ENCODE peak calls at places on chromosome 2, in nine cellular contexts. One of them, this sample, is unnamed.

GRCh38 chr2:217992061-217992460 is 10.7 kb downstream of the TNS1 start:
- DNase-seq in hepatocyte: no peak
- DNase-seq in stimulated activated naive CD4-positive, alpha-beta T cell: no peak
- DNase-seq in substantia nigra: no peak
- DNase-seq in activated naive CD4-positive, alpha-beta T cell: no peak
- DNase-seq in activated T-cell treated with anti-CD3 and anti-CD28 coated beads for 1 hour: no peak
- DNase-seq in GOT3: no peak
- DNase-seq in AG04449: no peak
- DNase-seq in stimulated activated CD4-positive, alpha-beta T cell treated with anti-CD3 and anti-CD28 coated beads, TNF-alpha, amount 100 ng/mL, for 4 hours: no peak
- DNase-seq in this sample: no peak

GRCh38 chr2:156466739-156467405 is 30.7 kb downstream of the GPD2 start:
- DNase-seq in hepatocyte: no peak
- DNase-seq in stimulated activated naive CD4-positive, alpha-beta T cell: no peak
- DNase-seq in substantia nigra: no peak
- DNase-seq in activated naive CD4-positive, alpha-beta T cell: no peak
- DNase-seq in activated T-cell treated with anti-CD3 and anti-CD28 coated beads for 1 hour: no peak
- DNase-seq in GOT3: no peak
- DNase-seq in AG04449: no peak
- DNase-seq in stimulated activated CD4-positive, alpha-beta T cell treated with anti-CD3 and anti-CD28 coated beads, TNF-alpha, amount 100 ng/mL, for 4 hours: no peak
- DNase-seq in this sample: no peak

GRCh38 chr2:112138143-112139032 is at the start of gene FBLN7:
- DNase-seq in hepatocyte: peak
- DNase-seq in stimulated activated naive CD4-positive, alpha-beta T cell: peak
- DNase-seq in substantia nigra: no peak
- DNase-seq in activated naive CD4-positive, alpha-beta T cell: no peak
- DNase-seq in activated T-cell treated with anti-CD3 and anti-CD28 coated beads for 1 hour: no peak
- DNase-seq in GOT3: no peak
- DNase-seq in AG04449: no peak
- DNase-seq in stimulated activated CD4-positive, alpha-beta T cell treated with anti-CD3 and anti-CD28 coated beads, TNF-alpha, amount 100 ng/mL, for 4 hours: no peak
- DNase-seq in this sample: no peak

GRCh38 chr2:118340103-118340502 is 251.8 kb downstream of the INSIG2 start:
- DNase-seq in hepatocyte: no peak
- DNase-seq in stimulated activated naive CD4-positive, alpha-beta T cell: no peak
- DNase-seq in substantia nigra: no peak
- DNase-seq in activated naive CD4-positive, alpha-beta T cell: no peak
- DNase-seq in activated T-cell treated with anti-CD3 and anti-CD28 coated beads for 1 hour: no peak
- DNase-seq in GOT3: no peak
- DNase-seq in AG04449: no peak
- DNase-seq in stimulated activated CD4-positive, alpha-beta T cell treated with anti-CD3 and anti-CD28 coated beads, TNF-alpha, amount 100 ng/mL, for 4 hours: no peak
- DNase-seq in this sample: no peak

GRCh38 chr2:144553379-144553778 is 33.5 kb upstream of the ZEB2 start:
- DNase-seq in hepatocyte: no peak
- DNase-seq in stimulated activated naive CD4-positive, alpha-beta T cell: no peak
- DNase-seq in substantia nigra: no peak
- DNase-seq in activated naive CD4-positive, alpha-beta T cell: no peak
- DNase-seq in activated T-cell treated with anti-CD3 and anti-CD28 coated beads for 1 hour: no peak
- DNase-seq in GOT3: no peak
- DNase-seq in AG04449: peak
- DNase-seq in stimulated activated CD4-positive, alpha-beta T cell treated with anti-CD3 and anti-CD28 coated beads, TNF-alpha, amount 100 ng/mL, for 4 hours: no peak
- DNase-seq in this sample: no peak

GRCh38 chr2:185208261-185208660 is 530.3 kb upstream of the FSIP2 start:
- DNase-seq in hepatocyte: peak
- DNase-seq in stimulated activated naive CD4-positive, alpha-beta T cell: no peak
- DNase-seq in substantia nigra: no peak
- DNase-seq in activated naive CD4-positive, alpha-beta T cell: no peak
- DNase-seq in activated T-cell treated with anti-CD3 and anti-CD28 coated beads for 1 hour: no peak
- DNase-seq in GOT3: no peak
- DNase-seq in AG04449: no peak
- DNase-seq in stimulated activated CD4-positive, alpha-beta T cell treated with anti-CD3 and anti-CD28 coated beads, TNF-alpha, amount 100 ng/mL, for 4 hours: no peak
- DNase-seq in this sample: no peak

GRCh38 chr2:67006373-67006960 is 390.7 kb upstream of the ETAA1 start:
- DNase-seq in hepatocyte: no peak
- DNase-seq in stimulated activated naive CD4-positive, alpha-beta T cell: no peak
- DNase-seq in substantia nigra: no peak
- DNase-seq in activated naive CD4-positive, alpha-beta T cell: no peak
- DNase-seq in activated T-cell treated with anti-CD3 and anti-CD28 coated beads for 1 hour: no peak
- DNase-seq in GOT3: no peak
- DNase-seq in AG04449: no peak
- DNase-seq in stimulated activated CD4-positive, alpha-beta T cell treated with anti-CD3 and anti-CD28 coated beads, TNF-alpha, amount 100 ng/mL, for 4 hours: no peak
- DNase-seq in this sample: no peak

GRCh38 chr2:98691307-98691706 is 39.6 kb downstream of the MGAT4A start:
- DNase-seq in hepatocyte: no peak
- DNase-seq in stimulated activated naive CD4-positive, alpha-beta T cell: no peak
- DNase-seq in substantia nigra: no peak
- DNase-seq in activated naive CD4-positive, alpha-beta T cell: no peak
- DNase-seq in activated T-cell treated with anti-CD3 and anti-CD28 coated beads for 1 hour: no peak
- DNase-seq in GOT3: no peak
- DNase-seq in AG04449: no peak
- DNase-seq in stimulated activated CD4-positive, alpha-beta T cell treated with anti-CD3 and anti-CD28 coated beads, TNF-alpha, amount 100 ng/mL, for 4 hours: no peak
- DNase-seq in this sample: no peak

GRCh38 chr2:46351388-46352141 is 54.4 kb downstream of the EPAS1 start:
- DNase-seq in hepatocyte: no peak
- DNase-seq in stimulated activated naive CD4-positive, alpha-beta T cell: peak
- DNase-seq in substantia nigra: no peak
- DNase-seq in activated naive CD4-positive, alpha-beta T cell: peak
- DNase-seq in activated T-cell treated with anti-CD3 and anti-CD28 coated beads for 1 hour: peak
- DNase-seq in GOT3: no peak
- DNase-seq in AG04449: no peak
- DNase-seq in stimulated activated CD4-positive, alpha-beta T cell treated with anti-CD3 and anti-CD28 coated beads, TNF-alpha, amount 100 ng/mL, for 4 hours: peak
- DNase-seq in this sample: peak

GRCh38 chr2:233223059-233223894 is 28.2 kb upstream of the ATG16L1 start:
- DNase-seq in hepatocyte: no peak
- DNase-seq in stimulated activated naive CD4-positive, alpha-beta T cell: no peak
- DNase-seq in substantia nigra: no peak
- DNase-seq in activated naive CD4-positive, alpha-beta T cell: no peak
- DNase-seq in activated T-cell treated with anti-CD3 and anti-CD28 coated beads for 1 hour: no peak
- DNase-seq in GOT3: no peak
- DNase-seq in AG04449: no peak
- DNase-seq in stimulated activated CD4-positive, alpha-beta T cell treated with anti-CD3 and anti-CD28 coated beads, TNF-alpha, amount 100 ng/mL, for 4 hours: no peak
- DNase-seq in this sample: no peak

GRCh38 chr2:238439093-238439849 is 12.5 kb downstream of the ASB1 start:
- DNase-seq in hepatocyte: no peak
- DNase-seq in stimulated activated naive CD4-positive, alpha-beta T cell: no peak
- DNase-seq in substantia nigra: no peak
- DNase-seq in activated naive CD4-positive, alpha-beta T cell: no peak
- DNase-seq in activated T-cell treated with anti-CD3 and anti-CD28 coated beads for 1 hour: no peak
- DNase-seq in GOT3: no peak
- DNase-seq in AG04449: no peak
- DNase-seq in stimulated activated CD4-positive, alpha-beta T cell treated with anti-CD3 and anti-CD28 coated beads, TNF-alpha, amount 100 ng/mL, for 4 hours: peak
- DNase-seq in this sample: peak

GRCh38 chr2:241553981-241554380 is 4.6 kb upstream of the BOK start:
- DNase-seq in hepatocyte: no peak
- DNase-seq in stimulated activated naive CD4-positive, alpha-beta T cell: no peak
- DNase-seq in substantia nigra: no peak
- DNase-seq in activated naive CD4-positive, alpha-beta T cell: no peak
- DNase-seq in activated T-cell treated with anti-CD3 and anti-CD28 coated beads for 1 hour: no peak
- DNase-seq in GOT3: no peak
- DNase-seq in AG04449: no peak
- DNase-seq in stimulated activated CD4-positive, alpha-beta T cell treated with anti-CD3 and anti-CD28 coated beads, TNF-alpha, amount 100 ng/mL, for 4 hours: no peak
- DNase-seq in this sample: no peak

GRCh38 chr2:2639251-2640139 is 308.4 kb upstream of the MYT1L start:
- DNase-seq in hepatocyte: no peak
- DNase-seq in stimulated activated naive CD4-positive, alpha-beta T cell: no peak
- DNase-seq in substantia nigra: no peak
- DNase-seq in activated naive CD4-positive, alpha-beta T cell: no peak
- DNase-seq in activated T-cell treated with anti-CD3 and anti-CD28 coated beads for 1 hour: no peak
- DNase-seq in GOT3: no peak
- DNase-seq in AG04449: no peak
- DNase-seq in stimulated activated CD4-positive, alpha-beta T cell treated with anti-CD3 and anti-CD28 coated beads, TNF-alpha, amount 100 ng/mL, for 4 hours: no peak
- DNase-seq in this sample: no peak

GRCh38 chr2:75133621-75134020 is 65.7 kb downstream of the TACR1 start:
- DNase-seq in hepatocyte: no peak
- DNase-seq in stimulated activated naive CD4-positive, alpha-beta T cell: no peak
- DNase-seq in substantia nigra: no peak
- DNase-seq in activated naive CD4-positive, alpha-beta T cell: no peak
- DNase-seq in activated T-cell treated with anti-CD3 and anti-CD28 coated beads for 1 hour: no peak
- DNase-seq in GOT3: no peak
- DNase-seq in AG04449: no peak
- DNase-seq in stimulated activated CD4-positive, alpha-beta T cell treated with anti-CD3 and anti-CD28 coated beads, TNF-alpha, amount 100 ng/mL, for 4 hours: no peak
- DNase-seq in this sample: no peak

GRCh38 chr2:187468262-187468661 is 20.2 kb upstream of the CALCRL start:
- DNase-seq in hepatocyte: no peak
- DNase-seq in stimulated activated naive CD4-positive, alpha-beta T cell: no peak
- DNase-seq in substantia nigra: no peak
- DNase-seq in activated naive CD4-positive, alpha-beta T cell: no peak
- DNase-seq in activated T-cell treated with anti-CD3 and anti-CD28 coated beads for 1 hour: no peak
- DNase-seq in GOT3: no peak
- DNase-seq in AG04449: no peak
- DNase-seq in stimulated activated CD4-positive, alpha-beta T cell treated with anti-CD3 and anti-CD28 coated beads, TNF-alpha, amount 100 ng/mL, for 4 hours: no peak
- DNase-seq in this sample: no peak

GRCh38 chr2:187431911-187432310 is 16.1 kb downstream of the CALCRL start:
- DNase-seq in hepatocyte: no peak
- DNase-seq in stimulated activated naive CD4-positive, alpha-beta T cell: no peak
- DNase-seq in substantia nigra: no peak
- DNase-seq in activated naive CD4-positive, alpha-beta T cell: no peak
- DNase-seq in activated T-cell treated with anti-CD3 and anti-CD28 coated beads for 1 hour: no peak
- DNase-seq in GOT3: no peak
- DNase-seq in AG04449: no peak
- DNase-seq in stimulated activated CD4-positive, alpha-beta T cell treated with anti-CD3 and anti-CD28 coated beads, TNF-alpha, amount 100 ng/mL, for 4 hours: no peak
- DNase-seq in this sample: no peak

GRCh38 chr2:239765076-239765845 is 259.9 kb downstream of the NDUFA10 start:
- DNase-seq in hepatocyte: no peak
- DNase-seq in stimulated activated naive CD4-positive, alpha-beta T cell: no peak
- DNase-seq in substantia nigra: no peak
- DNase-seq in activated naive CD4-positive, alpha-beta T cell: no peak
- DNase-seq in activated T-cell treated with anti-CD3 and anti-CD28 coated beads for 1 hour: no peak
- DNase-seq in GOT3: no peak
- DNase-seq in AG04449: no peak
- DNase-seq in stimulated activated CD4-positive, alpha-beta T cell treated with anti-CD3 and anti-CD28 coated beads, TNF-alpha, amount 100 ng/mL, for 4 hours: no peak
- DNase-seq in this sample: no peak

GRCh38 chr2:111975053-111975552 is 76.7 kb downstream of the MERTK start:
- DNase-seq in hepatocyte: peak
- DNase-seq in stimulated activated naive CD4-positive, alpha-beta T cell: no peak
- DNase-seq in substantia nigra: no peak
- DNase-seq in activated naive CD4-positive, alpha-beta T cell: no peak
- DNase-seq in activated T-cell treated with anti-CD3 and anti-CD28 coated beads for 1 hour: no peak
- DNase-seq in GOT3: no peak
- DNase-seq in AG04449: peak
- DNase-seq in stimulated activated CD4-positive, alpha-beta T cell treated with anti-CD3 and anti-CD28 coated beads, TNF-alpha, amount 100 ng/mL, for 4 hours: no peak
- DNase-seq in this sample: no peak

GRCh38 chr2:241036964-241037421 is 38.6 kb downstream of the SNED1 start:
- DNase-seq in hepatocyte: no peak
- DNase-seq in stimulated activated naive CD4-positive, alpha-beta T cell: no peak
- DNase-seq in substantia nigra: no peak
- DNase-seq in activated naive CD4-positive, alpha-beta T cell: no peak
- DNase-seq in activated T-cell treated with anti-CD3 and anti-CD28 coated beads for 1 hour: no peak
- DNase-seq in GOT3: no peak
- DNase-seq in AG04449: no peak
- DNase-seq in stimulated activated CD4-positive, alpha-beta T cell treated with anti-CD3 and anti-CD28 coated beads, TNF-alpha, amount 100 ng/mL, for 4 hours: no peak
- DNase-seq in this sample: no peak

GRCh38 chr2:195382186-195382585 is 274.8 kb upstream of the SLC39A10 start:
- DNase-seq in hepatocyte: no peak
- DNase-seq in stimulated activated naive CD4-positive, alpha-beta T cell: peak
- DNase-seq in substantia nigra: no peak
- DNase-seq in activated naive CD4-positive, alpha-beta T cell: no peak
- DNase-seq in activated T-cell treated with anti-CD3 and anti-CD28 coated beads for 1 hour: no peak
- DNase-seq in GOT3: no peak
- DNase-seq in AG04449: no peak
- DNase-seq in stimulated activated CD4-positive, alpha-beta T cell treated with anti-CD3 and anti-CD28 coated beads, TNF-alpha, amount 100 ng/mL, for 4 hours: peak
- DNase-seq in this sample: no peak

GRCh38 chr2:85062565-85062964 is 70.6 kb upstream of the TCF7L1 start:
- DNase-seq in hepatocyte: no peak
- DNase-seq in stimulated activated naive CD4-positive, alpha-beta T cell: no peak
- DNase-seq in substantia nigra: no peak
- DNase-seq in activated naive CD4-positive, alpha-beta T cell: no peak
- DNase-seq in activated T-cell treated with anti-CD3 and anti-CD28 coated beads for 1 hour: no peak
- DNase-seq in GOT3: no peak
- DNase-seq in AG04449: no peak
- DNase-seq in stimulated activated CD4-positive, alpha-beta T cell treated with anti-CD3 and anti-CD28 coated beads, TNF-alpha, amount 100 ng/mL, for 4 hours: no peak
- DNase-seq in this sample: no peak

GRCh38 chr2:17538022-17538843 is 2.3 kb upstream of the VSNL1 start:
- DNase-seq in hepatocyte: peak
- DNase-seq in stimulated activated naive CD4-positive, alpha-beta T cell: no peak
- DNase-seq in substantia nigra: no peak
- DNase-seq in activated naive CD4-positive, alpha-beta T cell: no peak
- DNase-seq in activated T-cell treated with anti-CD3 and anti-CD28 coated beads for 1 hour: no peak
- DNase-seq in GOT3: no peak
- DNase-seq in AG04449: no peak
- DNase-seq in stimulated activated CD4-positive, alpha-beta T cell treated with anti-CD3 and anti-CD28 coated beads, TNF-alpha, amount 100 ng/mL, for 4 hours: no peak
- DNase-seq in this sample: no peak

GRCh38 chr2:119158563-119159347 is at the start of gene C1QL2:
- DNase-seq in hepatocyte: peak
- DNase-seq in stimulated activated naive CD4-positive, alpha-beta T cell: no peak
- DNase-seq in substantia nigra: no peak
- DNase-seq in activated naive CD4-positive, alpha-beta T cell: no peak
- DNase-seq in activated T-cell treated with anti-CD3 and anti-CD28 coated beads for 1 hour: no peak
- DNase-seq in GOT3: no peak
- DNase-seq in AG04449: no peak
- DNase-seq in stimulated activated CD4-positive, alpha-beta T cell treated with anti-CD3 and anti-CD28 coated beads, TNF-alpha, amount 100 ng/mL, for 4 hours: no peak
- DNase-seq in this sample: no peak

GRCh38 chr2:37784759-37785149 is 113.3 kb upstream of the CDC42EP3 start:
- DNase-seq in hepatocyte: no peak
- DNase-seq in stimulated activated naive CD4-positive, alpha-beta T cell: no peak
- DNase-seq in substantia nigra: no peak
- DNase-seq in activated naive CD4-positive, alpha-beta T cell: no peak
- DNase-seq in activated T-cell treated with anti-CD3 and anti-CD28 coated beads for 1 hour: no peak
- DNase-seq in GOT3: no peak
- DNase-seq in AG04449: no peak
- DNase-seq in stimulated activated CD4-positive, alpha-beta T cell treated with anti-CD3 and anti-CD28 coated beads, TNF-alpha, amount 100 ng/mL, for 4 hours: no peak
- DNase-seq in this sample: no peak

GRCh38 chr2:188898261-188898660 is 75.9 kb upstream of the COL3A1 start:
- DNase-seq in hepatocyte: no peak
- DNase-seq in stimulated activated naive CD4-positive, alpha-beta T cell: no peak
- DNase-seq in substantia nigra: no peak
- DNase-seq in activated naive CD4-positive, alpha-beta T cell: no peak
- DNase-seq in activated T-cell treated with anti-CD3 and anti-CD28 coated beads for 1 hour: no peak
- DNase-seq in GOT3: no peak
- DNase-seq in AG04449: no peak
- DNase-seq in stimulated activated CD4-positive, alpha-beta T cell treated with anti-CD3 and anti-CD28 coated beads, TNF-alpha, amount 100 ng/mL, for 4 hours: no peak
- DNase-seq in this sample: no peak

GRCh38 chr2:132573444-132574007 is 96.5 kb downstream of the LYPD1 start:
- DNase-seq in hepatocyte: no peak
- DNase-seq in stimulated activated naive CD4-positive, alpha-beta T cell: no peak
- DNase-seq in substantia nigra: no peak
- DNase-seq in activated naive CD4-positive, alpha-beta T cell: no peak
- DNase-seq in activated T-cell treated with anti-CD3 and anti-CD28 coated beads for 1 hour: no peak
- DNase-seq in GOT3: no peak
- DNase-seq in AG04449: no peak
- DNase-seq in stimulated activated CD4-positive, alpha-beta T cell treated with anti-CD3 and anti-CD28 coated beads, TNF-alpha, amount 100 ng/mL, for 4 hours: no peak
- DNase-seq in this sample: no peak

GRCh38 chr2:177724398-177725287 is 332.1 kb downstream of the AGPS start:
- DNase-seq in hepatocyte: peak
- DNase-seq in stimulated activated naive CD4-positive, alpha-beta T cell: peak
- DNase-seq in substantia nigra: no peak
- DNase-seq in activated naive CD4-positive, alpha-beta T cell: no peak
- DNase-seq in activated T-cell treated with anti-CD3 and anti-CD28 coated beads for 1 hour: peak
- DNase-seq in GOT3: no peak
- DNase-seq in AG04449: no peak
- DNase-seq in stimulated activated CD4-positive, alpha-beta T cell treated with anti-CD3 and anti-CD28 coated beads, TNF-alpha, amount 100 ng/mL, for 4 hours: no peak
- DNase-seq in this sample: peak

GRCh38 chr2:112065966-112066365 is 10.9 kb downstream of the TMEM87B start:
- DNase-seq in hepatocyte: no peak
- DNase-seq in stimulated activated naive CD4-positive, alpha-beta T cell: no peak
- DNase-seq in substantia nigra: no peak
- DNase-seq in activated naive CD4-positive, alpha-beta T cell: no peak
- DNase-seq in activated T-cell treated with anti-CD3 and anti-CD28 coated beads for 1 hour: no peak
- DNase-seq in GOT3: no peak
- DNase-seq in AG04449: peak
- DNase-seq in stimulated activated CD4-positive, alpha-beta T cell treated with anti-CD3 and anti-CD28 coated beads, TNF-alpha, amount 100 ng/mL, for 4 hours: no peak
- DNase-seq in this sample: no peak

GRCh38 chr2:33033524-33034150 is 86.9 kb downstream of the LTBP1 start:
- DNase-seq in hepatocyte: peak
- DNase-seq in stimulated activated naive CD4-positive, alpha-beta T cell: no peak
- DNase-seq in substantia nigra: no peak
- DNase-seq in activated naive CD4-positive, alpha-beta T cell: no peak
- DNase-seq in activated T-cell treated with anti-CD3 and anti-CD28 coated beads for 1 hour: no peak
- DNase-seq in GOT3: no peak
- DNase-seq in AG04449: no peak
- DNase-seq in stimulated activated CD4-positive, alpha-beta T cell treated with anti-CD3 and anti-CD28 coated beads, TNF-alpha, amount 100 ng/mL, for 4 hours: no peak
- DNase-seq in this sample: no peak

GRCh38 chr2:190468814-190469569 is 60.8 kb downstream of the MFSD6 start:
- DNase-seq in hepatocyte: peak
- DNase-seq in stimulated activated naive CD4-positive, alpha-beta T cell: no peak
- DNase-seq in substantia nigra: no peak
- DNase-seq in activated naive CD4-positive, alpha-beta T cell: no peak
- DNase-seq in activated T-cell treated with anti-CD3 and anti-CD28 coated beads for 1 hour: no peak
- DNase-seq in GOT3: no peak
- DNase-seq in AG04449: peak
- DNase-seq in stimulated activated CD4-positive, alpha-beta T cell treated with anti-CD3 and anti-CD28 coated beads, TNF-alpha, amount 100 ng/mL, for 4 hours: no peak
- DNase-seq in this sample: no peak

GRCh38 chr2:53286336-53286735 is 481.3 kb upstream of the CHAC2 start:
- DNase-seq in hepatocyte: no peak
- DNase-seq in stimulated activated naive CD4-positive, alpha-beta T cell: no peak
- DNase-seq in substantia nigra: no peak
- DNase-seq in activated naive CD4-positive, alpha-beta T cell: no peak
- DNase-seq in activated T-cell treated with anti-CD3 and anti-CD28 coated beads for 1 hour: no peak
- DNase-seq in GOT3: no peak
- DNase-seq in AG04449: no peak
- DNase-seq in stimulated activated CD4-positive, alpha-beta T cell treated with anti-CD3 and anti-CD28 coated beads, TNF-alpha, amount 100 ng/mL, for 4 hours: no peak
- DNase-seq in this sample: no peak

This sample was measured in stimulated activated effector memory CD8-positive, alpha-beta T cell treated with anti-CD3 and anti-CD28 coated beads, Interleukin-12 subunit alpha, Interleukin-12 subunit beta, amount 100 ng/mL, for 72 hours.